ENCODE peak calls at places on chromosome 16, in nine cellular contexts. J is PC-9, A is type B pancreatic cell, L is GM12865, M is lower leg skin, H is fibroblast of lung, I is uterus, V is SK-N-SH, B is tibial artery. O is an unnamed sample.

GRCh38 chr16:63289834-63290460 is 1253.7 kb upstream of the CDH8 start:
- DNase-seq in J (no peak), A (no peak), L (peak), M (no peak), H (peak), I (no peak), V (peak), B (no peak), O (no peak)

GRCh38 chr16:78028018-78028417 is 5.7 kb downstream of the CLEC3A start:
- DNase-seq in J (no peak), A (no peak), L (no peak), M (no peak), H (no peak), I (no peak), V (no peak), B (no peak), O (no peak)

GRCh38 chr16:89096768-89097527 is 3.3 kb downstream of the ACSF3 start:
- DNase-seq in J (no peak), A (no peak), L (peak), M (no peak), H (no peak), I (no peak), V (no peak), B (no peak), O (no peak)

GRCh38 chr16:29007865-29008593 is 23.2 kb downstream of the LAT start:
- DNase-seq in J (peak), A (no peak), L (peak), M (no peak), H (peak), I (no peak), V (no peak), B (no peak), O (no peak)

GRCh38 chr16:2691491-2692248 is 9.3 kb downstream of the KCTD5 start:
- DNase-seq in J (no peak), A (peak), L (no peak), M (no peak), H (no peak), I (no peak), V (peak), B (no peak), O (no peak)

GRCh38 chr16:57000271-57001025 is 11.1 kb downstream of the NLRC5 start:
- DNase-seq in J (peak), A (no peak), L (peak), M (peak), H (peak), I (peak), V (no peak), B (peak), O (no peak)

GRCh38 chr16:75005697-75006096 is 6.9 kb downstream of the ZNRF1 start:
- DNase-seq in J (no peak), A (no peak), L (no peak), M (no peak), H (no peak), I (no peak), V (no peak), B (no peak), O (no peak)

GRCh38 chr16:47311738-47312505 is 148.9 kb downstream of the ITFG1 start:
- DNase-seq in J (peak), A (no peak), L (peak), M (no peak), H (peak), I (no peak), V (no peak), B (no peak), O (no peak)

GRCh38 chr16:25033852-25034251 is 18.7 kb upstream of the ARHGAP17 start:
- DNase-seq in J (no peak), A (no peak), L (no peak), M (no peak), H (peak), I (no peak), V (no peak), B (no peak), O (no peak)

GRCh38 chr16:9115277-9115676 is 23.8 kb downstream of the HAPSTR1 start:
- DNase-seq in J (peak), A (no peak), L (no peak), M (no peak), H (peak), I (no peak), V (no peak), B (no peak), O (no peak)

GRCh38 chr16:84582958-84583516 is 34.8 kb downstream of the COTL1 start:
- DNase-seq in J (no peak), A (no peak), L (no peak), M (no peak), H (peak), I (no peak), V (no peak), B (no peak), O (no peak)

GRCh38 chr16:2776500-2777139 is 460 bp downstream of the ELOB start:
- DNase-seq in J (no peak), A (no peak), L (peak), M (no peak), H (no peak), I (peak), V (no peak), B (no peak), O (no peak)

GRCh38 chr16:69848635-69849545 is 86.8 kb downstream of the WWP2 start:
- DNase-seq in J (no peak), A (no peak), L (no peak), M (peak), H (peak), I (peak), V (no peak), B (peak), O (peak)

GRCh38 chr16:27718767-27719445 is 169.0 kb downstream of the KATNIP start:
- DNase-seq in J (no peak), A (no peak), L (no peak), M (no peak), H (no peak), I (no peak), V (peak), B (no peak), O (no peak)

GRCh38 chr16:66899310-66899944 is 19.1 kb downstream of the PDP2 start:
- DNase-seq in J (no peak), A (no peak), L (no peak), M (no peak), H (peak), I (no peak), V (peak), B (no peak), O (no peak)

GRCh38 chr16:84194470-84195200 is 3.7 kb downstream of the ADAD2 start:
- DNase-seq in J (no peak), A (no peak), L (peak), M (no peak), H (no peak), I (no peak), V (no peak), B (no peak), O (no peak)

GRCh38 chr16:85360323-85361277 is 248.3 kb upstream of the CIBAR2 start:
- DNase-seq in J (no peak), A (no peak), L (no peak), M (peak), H (no peak), I (no peak), V (peak), B (no peak), O (no peak)

GRCh38 chr16:73051903-73052302 is 4.0 kb upstream of the ZFHX3 start:
- DNase-seq in J (no peak), A (no peak), L (no peak), M (no peak), H (no peak), I (no peak), V (no peak), B (no peak), O (no peak)

GRCh38 chr16:70700101-70701020 is 14.5 kb upstream of the MTSS2 start:
- DNase-seq in J (no peak), A (no peak), L (no peak), M (no peak), H (no peak), I (peak), V (no peak), B (peak), O (no peak)

GRCh38 chr16:73214825-73215481 is 167.0 kb upstream of the ZFHX3 start:
- DNase-seq in J (no peak), A (no peak), L (no peak), M (peak), H (peak), I (peak), V (no peak), B (no peak), O (no peak)

GRCh38 chr16:56743840-56744239 is 13.9 kb downstream of the NUP93 start:
- DNase-seq in J (no peak), A (no peak), L (no peak), M (peak), H (peak), I (peak), V (no peak), B (no peak), O (no peak)

GRCh38 chr16:9055661-9056060 is 35.8 kb upstream of the HAPSTR1 start:
- DNase-seq in J (no peak), A (no peak), L (no peak), M (no peak), H (peak), I (no peak), V (no peak), B (no peak), O (no peak)

GRCh38 chr16:14501331-14502255 is 128.5 kb downstream of the PARN start:
- DNase-seq in J (peak), A (no peak), L (peak), M (peak), H (peak), I (peak), V (peak), B (peak), O (peak)

GRCh38 chr16:70523621-70524405 is at the start of gene SF3B3:
- DNase-seq in J (peak), A (peak), L (no peak), M (peak), H (no peak), I (peak), V (peak), B (peak), O (peak)

GRCh38 chr16:11025120-11025531 is 80.8 kb downstream of the CLEC16A start:
- DNase-seq in J (no peak), A (no peak), L (peak), M (no peak), H (no peak), I (no peak), V (no peak), B (no peak), O (no peak)

GRCh38 chr16:19718624-19718965 is 524 bp downstream of the IQCK start:
- DNase-seq in J (no peak), A (no peak), L (no peak), M (no peak), H (peak), I (no peak), V (no peak), B (no peak), O (no peak)

GRCh38 chr16:78897299-78897698 is 703.2 kb downstream of the MAF start:
- DNase-seq in J (no peak), A (no peak), L (no peak), M (no peak), H (no peak), I (no peak), V (no peak), B (no peak), O (no peak)

GRCh38 chr16:63719926-63720325 is 1401.9 kb downstream of the CDH11 start:
- DNase-seq in J (no peak), A (no peak), L (no peak), M (no peak), H (no peak), I (no peak), V (no peak), B (no peak), O (no peak)

GRCh38 chr16:68752602-68753001 is 15.5 kb downstream of the CDH1 start:
- DNase-seq in J (no peak), A (no peak), L (peak), M (no peak), H (no peak), I (no peak), V (no peak), B (no peak), O (no peak)

GRCh38 chr16:66741131-66741900 is 10.1 kb downstream of the DYNC1LI2 start:
- DNase-seq in J (peak), A (no peak), L (no peak), M (peak), H (peak), I (peak), V (peak), B (peak), O (peak)

GRCh38 chr16:71807905-71808592 is 585 bp downstream of the AP1G1 start:
- DNase-seq in J (no peak), A (no peak), L (no peak), M (peak), H (peak), I (no peak), V (no peak), B (peak), O (no peak)

GRCh38 chr16:75172578-75172977 is 24.3 kb downstream of the ZFP1 start:
- DNase-seq in J (no peak), A (no peak), L (no peak), M (no peak), H (no peak), I (no peak), V (no peak), B (no peak), O (no peak)

DNA sequence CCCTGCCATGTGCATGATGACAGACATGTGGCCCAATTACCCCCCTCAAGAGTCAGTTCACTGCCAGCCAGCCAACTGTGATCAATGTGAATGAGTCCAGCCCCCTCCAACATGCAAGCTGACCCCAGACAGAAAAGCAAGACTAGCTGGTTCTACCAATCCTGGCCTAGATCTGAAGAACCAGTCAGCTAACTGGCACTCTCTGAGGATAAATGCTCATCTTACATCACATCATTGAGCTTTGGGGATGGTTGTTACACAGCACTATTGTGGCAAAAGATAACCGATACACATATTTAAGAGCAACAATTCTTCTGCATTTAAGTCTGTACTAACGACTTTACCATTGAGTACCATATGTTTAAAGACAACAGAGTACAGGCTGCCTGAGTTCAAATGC is 106.7 kb downstream of the TOX3 start:
- DNase-seq in J (no peak), A (no peak), L (no peak), M (no peak), H (no peak), I (no peak), V (no peak), B (no peak), O (no peak)
- TF ChIP-seq CTCF in J (no peak), A (no peak), L (no peak), M (no peak), H (no peak), I (no peak), V (no peak), B (no peak), O (no peak)

DNA sequence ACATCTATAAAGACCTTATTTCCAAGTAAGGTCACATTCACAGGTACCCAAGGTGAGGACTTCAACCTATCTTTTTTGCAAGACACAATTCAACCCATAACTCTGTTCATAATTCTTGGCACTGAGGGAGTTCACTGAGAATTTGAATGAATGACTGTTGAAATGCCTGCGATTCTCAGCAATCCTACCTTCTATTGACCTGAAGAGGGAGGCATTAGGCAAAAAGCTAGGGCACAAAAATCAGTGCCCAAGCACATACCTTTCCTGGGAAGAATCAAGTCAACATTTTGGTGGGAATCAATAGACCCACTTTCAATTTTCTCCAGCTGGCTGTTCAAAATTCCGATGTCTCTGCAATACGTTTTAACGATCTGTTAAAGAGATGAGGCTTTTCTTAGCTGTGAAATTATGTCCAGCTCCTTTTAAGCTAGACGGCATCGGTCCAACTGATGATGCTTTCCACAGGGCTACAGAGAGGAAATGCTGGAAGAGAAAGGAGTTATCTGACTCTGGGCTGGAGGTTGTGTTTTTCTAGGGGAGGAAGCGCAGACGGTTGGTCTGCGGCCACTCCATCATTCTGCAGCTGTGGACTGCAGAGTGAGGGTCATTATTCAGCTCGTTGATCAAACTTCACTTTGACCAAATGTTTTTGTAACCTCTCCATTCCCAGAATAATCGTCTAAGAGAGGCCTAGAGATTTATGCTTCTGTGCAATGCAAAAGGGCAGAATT is 25.1 kb downstream of the BCO1 start:
- DNase-seq in J (no peak), A (no peak), L (no peak), M (no peak), H (peak), I (peak), V (no peak), B (no peak), O (no peak)
- TF ChIP-seq CTCF in J (peak), A (no peak), L (no peak), M (no peak), H (peak), I (no peak), V (no peak), B (no peak), O (no peak)

GRCh38 chr16:87319011-87319410 is 1.8 kb upstream of the C16orf95 start:
- DNase-seq in J (no peak), A (no peak), L (no peak), M (no peak), H (peak), I (no peak), V (no peak), B (no peak), O (no peak)

GRCh38 chr16:87317766-87318121 is 552 bp upstream of the C16orf95 start:
- DNase-seq in J (no peak), A (no peak), L (peak), M (peak), H (peak), I (peak), V (peak), B (peak), O (no peak)

GRCh38 chr16:87318158-87318644 is 1.0 kb upstream of the C16orf95 start:
- DNase-seq in J (no peak), A (no peak), L (no peak), M (no peak), H (peak), I (no peak), V (no peak), B (no peak), O (no peak)

GRCh38 chr16:87316450-87316922 is 706 bp downstream of the C16orf95 start:
- DNase-seq in J (no peak), A (no peak), L (no peak), M (no peak), H (no peak), I (no peak), V (no peak), B (no peak), O (no peak)

DNA sequence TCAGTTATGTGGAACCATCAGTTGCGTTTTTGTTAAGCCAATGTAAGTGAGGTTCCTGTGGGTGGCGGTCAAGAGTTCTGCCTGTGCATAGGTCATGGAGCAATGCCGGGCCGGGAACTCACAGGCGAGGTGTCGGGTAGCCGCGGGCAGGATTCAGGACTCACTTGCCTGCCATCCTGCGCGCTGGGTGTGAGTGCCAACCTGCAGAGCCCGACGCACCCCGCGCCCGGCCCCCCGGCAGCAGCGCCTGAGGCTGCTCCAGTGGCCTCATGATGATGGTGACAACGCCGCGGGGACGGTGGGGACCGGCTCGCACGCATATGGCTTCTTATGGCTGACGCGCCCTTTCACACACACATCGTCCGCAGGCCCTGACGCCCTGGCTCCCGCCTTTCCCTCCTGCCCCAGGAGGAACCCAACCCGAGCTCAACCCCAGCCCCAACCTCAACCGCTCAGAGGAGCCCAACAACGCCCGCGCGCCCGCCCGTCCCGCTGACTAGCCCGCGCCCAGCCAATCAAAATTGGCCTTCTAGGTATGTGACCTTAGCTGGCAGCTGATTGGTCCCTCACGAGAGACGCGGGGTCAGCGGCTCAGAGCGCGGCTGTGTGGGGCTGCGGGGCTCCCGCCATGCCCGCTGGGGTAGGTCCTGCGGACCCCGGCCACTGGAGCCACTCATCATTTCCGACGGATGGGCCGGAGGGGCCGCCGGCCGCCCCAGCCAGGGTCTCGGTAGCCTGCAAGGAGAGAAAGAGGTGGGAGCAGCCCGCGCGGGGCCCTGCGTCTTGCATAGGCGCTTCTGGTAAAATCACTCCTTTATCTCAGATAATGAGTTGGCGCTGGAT is at the start of gene C16orf95:
- DNase-seq in J (peak), A (peak), L (peak), M (peak), H (peak), I (peak), V (peak), B (peak), O (peak)
- TF ChIP-seq CTCF in J (peak), A (peak), L (peak), M (no peak), H (peak), I (peak), V (peak), B (peak), O (no peak)

GRCh38 chr16:22968931-22969330 is 155.0 kb downstream of the HS3ST2 start:
- DNase-seq in J (peak), A (no peak), L (no peak), M (no peak), H (no peak), I (no peak), V (no peak), B (no peak), O (no peak)

GRCh38 chr16:22967696-22968095 is 153.7 kb downstream of the HS3ST2 start:
- DNase-seq in J (no peak), A (no peak), L (no peak), M (no peak), H (no peak), I (no peak), V (peak), B (no peak), O (no peak)

GRCh38 chr16:22971346-22971924 is 157.5 kb downstream of the HS3ST2 start:
- DNase-seq in J (no peak), A (no peak), L (no peak), M (no peak), H (no peak), I (no peak), V (no peak), B (no peak), O (no peak)

GRCh38 chr16:22970191-22970845 is 156.4 kb downstream of the HS3ST2 start:
- DNase-seq in J (no peak), A (no peak), L (no peak), M (no peak), H (no peak), I (no peak), V (no peak), B (no peak), O (no peak)

GRCh38 chr16:22969567-22969966 is 155.6 kb downstream of the HS3ST2 start:
- DNase-seq in J (peak), A (no peak), L (no peak), M (no peak), H (no peak), I (no peak), V (no peak), B (no peak), O (no peak)
- TF ChIP-seq CTCF in J (peak), A (no peak), L (no peak), M (no peak), H (no peak), I (no peak), V (no peak), B (no peak), O (no peak)

GRCh38 chr16:1583180-1583579 is 28.7 kb downstream of the IFT140 start:
- DNase-seq in J (no peak), A (no peak), L (no peak), M (no peak), H (no peak), I (no peak), V (no peak), B (no peak), O (no peak)
- TF ChIP-seq CTCF in J (no peak), A (no peak), L (no peak), M (no peak), H (no peak), I (no peak), V (no peak), B (no peak), O (no peak)